ENCODE peak calls at places on chromosomes 4 and X, in nine cellular contexts. U is transverse colon; B is lung; E is gastrocnemius medialis; Q is aorta; F is breast epithelium; Y is SK-N-SH; N is endodermal cell; K is CD4-positive, alpha-beta memory T cell. Z is an unnamed sample. For H3K4me1 and H3K27me3, the result is how much of the 10 kb centered on the place peaks cover.

GRCh38 chrX:36913551-36913950 is 94.6 kb upstream of the FAM47C start:
- DNase-seq in F (no peak), N (no peak), E (no peak), Q (no peak), U (no peak), B (no peak), K (no peak), Y (no peak), Z (no peak)

GRCh38 chr4:102344520-102344954 is 745 bp downstream of the SLC39A8 start:
- DNase-seq in F (peak), E (no peak), Q (peak), U (peak), Y (peak), K (no peak), B (peak), N (peak), Z (peak)

GRCh38 chrX:122113896-122114295 is 1066.5 kb downstream of the GLUD2 start:
- DNase-seq in B (no peak), E (no peak), Y (no peak), K (no peak), N (peak), U (no peak), F (no peak), Q (no peak), Z (no peak)

GRCh38 chr4:102564399-102564921 is 63.3 kb downstream of the NFKB1 start:
- DNase-seq in K (no peak), E (no peak), N (no peak), Y (no peak), U (no peak), F (no peak), B (no peak), Q (no peak), Z (no peak)

GRCh38 chr4:41472098-41472497 is 65.9 kb upstream of the LIMCH1 start:
- DNase-seq in F (no peak), N (no peak), U (no peak), K (no peak), B (no peak), E (no peak), Y (no peak), Q (no peak), Z (no peak)

GRCh38 chr4:107737470-107737869 is 17.4 kb upstream of the PAPSS1 start:
- DNase-seq in B (no peak), U (no peak), K (no peak), Q (no peak), N (no peak), E (no peak), F (no peak), Y (no peak), Z (no peak)

GRCh38 chr4:8555716-8556115 is 24.5 kb upstream of the GPR78 start:
- DNase-seq in F (no peak), B (no peak), N (no peak), E (no peak), Y (no peak), K (no peak), U (no peak), Q (peak), Z (no peak)

GRCh38 chr4:183441276-183441675 is 3.2 kb upstream of the CDKN2AIP start:
- DNase-seq in B (no peak), Q (no peak), N (no peak), K (no peak), F (no peak), E (no peak), Y (no peak), U (no peak), Z (no peak)

GRCh38 chr4:18198653-18199052 is 177.1 kb upstream of the LCORL start:
- DNase-seq in B (no peak), E (no peak), Q (no peak), K (no peak), U (no peak), N (no peak), F (no peak), Y (no peak), Z (no peak)

GRCh38 chrX:40173662-40174593 is 76.2 kb upstream of the BCOR start:
- DNase-seq in E (no peak), Y (peak), U (peak), F (no peak), B (peak), Q (no peak), K (no peak), N (peak), Z (peak)

GRCh38 chr4:120923201-120923522 is 636 bp upstream of the PRDM5 start:
- DNase-seq in B (no peak), F (no peak), N (no peak), Q (no peak), K (no peak), E (no peak), U (no peak), Y (no peak), Z (peak)

GRCh38 chr4:148171596-148171995 is 270.6 kb downstream of the NR3C2 start:
- DNase-seq in B (no peak), N (no peak), Y (no peak), F (no peak), U (no peak), K (no peak), E (no peak), Q (no peak), Z (no peak)

GRCh38 chr4:148787831-148788477 is 345.7 kb upstream of the NR3C2 start:
- DNase-seq in U (no peak), Q (no peak), K (no peak), Y (no peak), E (no peak), B (no peak), N (no peak), F (no peak), Z (no peak)

GRCh38 chr4:42339935-42340406 is 57.3 kb upstream of the SHISA3 start:
- DNase-seq in U (no peak), Y (no peak), E (no peak), N (peak), F (no peak), Q (no peak), K (no peak), B (no peak), Z (no peak)

GRCh38 chr4:145285928-145286327 is 105.5 kb upstream of the OTUD4 start:
- DNase-seq in F (no peak), K (no peak), E (no peak), Y (no peak), N (no peak), U (no peak), B (no peak), Q (no peak), Z (no peak)

GRCh38 chr4:113086172-113086695 is 36.8 kb downstream of the ANK2 start:
- DNase-seq in K (no peak), B (no peak), U (no peak), Y (no peak), E (no peak), N (no peak), F (no peak), Q (no peak), Z (no peak)

GRCh38 chr4:184911310-184911709 is 85.5 kb upstream of the ACSL1 start:
- DNase-seq in Y (no peak), K (no peak), U (peak), E (peak), F (no peak), N (no peak), B (no peak), Q (no peak), Z (no peak)

GRCh38 chr4:8410641-8411271 is 29.8 kb downstream of the ACOX3 start:
- DNase-seq in Y (peak), B (peak), K (no peak), N (peak), U (peak), Q (peak), E (no peak), F (no peak), Z (no peak)

GRCh38 chr4:55729306-55730142 is 90.1 kb upstream of the EXOC1L start:
- DNase-seq in E (no peak), B (no peak), U (no peak), K (no peak), F (no peak), Y (no peak), N (no peak), Q (no peak), Z (no peak)

GRCh38 chrX:19065535-19065934 is 56.7 kb downstream of the ADGRG2 start:
- DNase-seq in E (no peak), K (no peak), Q (no peak), Y (no peak), U (no peak), N (no peak), B (no peak), F (no peak), Z (no peak)

GRCh38 chrX:69162466-69162865 is 2.8 kb downstream of the PJA1 start:
- DNase-seq in Q (no peak), B (no peak), E (no peak), F (no peak), Y (no peak), U (no peak), N (no peak), K (no peak), Z (peak)

GRCh38 chr4:121189811-121190210 is 25.7 kb upstream of the TNIP3 start:
- DNase-seq in N (no peak), F (no peak), K (peak), E (no peak), Q (no peak), U (peak), Y (no peak), B (no peak), Z (peak)

GRCh38 chr4:23162275-23162674 is 469.5 kb downstream of the GBA3 start:
- DNase-seq in K (no peak), F (no peak), B (no peak), U (no peak), Y (no peak), E (no peak), Q (no peak), N (no peak), Z (no peak)

DNA sequence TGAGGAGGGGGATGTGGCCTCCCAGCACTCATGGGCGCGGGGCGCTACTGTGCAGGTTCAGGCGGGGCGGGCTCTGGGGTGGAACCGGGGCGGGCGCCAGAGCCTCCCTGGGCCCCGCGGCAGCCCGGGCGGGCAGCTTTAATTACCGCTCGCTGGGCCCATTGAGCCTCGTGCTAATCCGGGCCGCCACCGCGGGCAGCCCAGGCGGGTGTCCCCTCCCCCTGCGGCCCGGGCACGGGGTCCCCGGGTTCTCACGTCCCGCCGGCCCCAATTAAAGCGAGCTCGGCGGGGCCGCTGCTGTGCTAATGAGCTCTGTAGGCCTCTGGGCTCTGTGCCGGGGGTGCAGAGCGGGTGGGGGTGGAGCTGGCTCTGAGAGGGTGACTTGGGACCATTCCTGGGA is 22.8 kb upstream of the FGFR3 start:
- DNase-seq in F (no peak), U (no peak), N (no peak), Q (no peak), B (no peak), Y (no peak), E (no peak), K (no peak), Z (no peak)
- H3K4me1 ChIP-seq in F (under half), U (under half), N (under half), Q (under half), B (under half), Y (under half), E (under half), K (under half), Z (under half)

DNA sequence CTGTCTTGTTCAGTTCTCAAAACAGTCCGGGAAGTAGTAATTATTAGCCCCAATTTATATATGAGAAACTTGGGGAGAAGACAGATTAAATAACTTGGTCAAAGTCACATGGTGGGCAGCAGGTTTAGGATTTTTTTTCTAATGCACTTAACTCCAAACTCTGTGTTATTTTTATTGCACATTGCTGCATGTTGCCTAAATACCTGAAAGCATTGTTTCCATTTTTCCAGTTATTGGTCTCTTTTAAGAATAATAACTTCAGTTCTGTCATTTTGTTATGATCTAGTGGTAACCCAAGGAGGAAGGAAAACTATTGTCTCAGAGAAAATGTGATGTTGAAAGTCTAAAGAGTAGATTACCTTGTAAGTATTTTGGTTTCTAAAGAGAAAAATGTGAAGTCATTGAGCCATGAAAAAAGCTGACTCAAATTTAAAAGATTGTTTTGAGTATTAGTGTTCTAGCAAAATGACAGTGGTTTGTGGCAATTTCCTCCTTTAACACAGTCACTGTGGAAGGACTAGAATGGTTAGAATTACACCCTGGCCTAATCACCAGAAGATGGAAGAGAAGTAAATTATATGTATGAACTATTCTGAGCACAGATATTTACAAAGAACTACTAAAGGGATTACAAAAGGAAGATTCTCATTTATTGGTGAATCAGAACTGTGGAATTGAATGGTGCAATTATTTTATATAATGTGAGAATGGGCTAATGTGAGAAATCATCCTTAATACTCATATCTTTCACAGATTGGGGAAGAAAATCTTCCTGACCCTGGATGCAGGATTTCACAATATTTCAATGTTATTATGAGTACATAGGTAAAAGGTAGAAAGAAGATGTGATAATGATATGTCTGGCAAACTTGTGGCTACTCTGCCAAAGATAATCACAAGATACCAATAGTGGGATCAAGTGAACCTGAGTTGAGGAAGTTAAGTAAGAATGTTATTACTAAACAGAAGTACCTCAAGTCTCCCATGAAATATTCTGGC is 21.7 kb upstream of the CXCL8 start:
- DNase-seq in B (no peak), K (no peak), Y (no peak), U (no peak), E (no peak), N (no peak), F (no peak), Q (no peak), Z (no peak)
- H3K27ac ChIP-seq in B (no peak), K (no peak), Y (no peak), U (no peak), E (no peak), N (no peak), F (no peak), Q (no peak), Z (no peak)

GRCh38 chrX:153647461-153648357 is 706 bp downstream of the DUSP9 start:
- DNase-seq in B (no peak), U (no peak), N (peak), Y (peak), K (no peak), Q (peak), F (peak), E (no peak), Z (no peak)
- H3K27me3 ChIP-seq in B (under half), U (half or more), N (half or more), Y (under half), K (under half), Q (under half), F (half or more), E (under half), Z (under half)

GRCh38 chr4:78781086-78781630 is 5.0 kb downstream of the BMP2K start:
- DNase-seq in U (no peak), N (no peak), Q (no peak), K (no peak), B (no peak), E (no peak), F (no peak), Y (no peak), Z (no peak)

GRCh38 chr4:78781925-78782324 is 5.8 kb downstream of the BMP2K start:
- DNase-seq in Q (no peak), U (no peak), E (no peak), N (no peak), B (no peak), K (no peak), F (no peak), Y (no peak), Z (no peak)

GRCh38 chr4:78787392-78788004 is 11.3 kb downstream of the BMP2K start:
- DNase-seq in E (no peak), B (no peak), Q (no peak), Y (no peak), F (no peak), K (no peak), N (no peak), U (no peak), Z (no peak)

GRCh38 chr4:78788005-78788889 is 12.1 kb downstream of the BMP2K start:
- DNase-seq in Q (no peak), F (no peak), E (no peak), K (no peak), B (no peak), U (no peak), N (no peak), Y (no peak), Z (no peak)

DNA sequence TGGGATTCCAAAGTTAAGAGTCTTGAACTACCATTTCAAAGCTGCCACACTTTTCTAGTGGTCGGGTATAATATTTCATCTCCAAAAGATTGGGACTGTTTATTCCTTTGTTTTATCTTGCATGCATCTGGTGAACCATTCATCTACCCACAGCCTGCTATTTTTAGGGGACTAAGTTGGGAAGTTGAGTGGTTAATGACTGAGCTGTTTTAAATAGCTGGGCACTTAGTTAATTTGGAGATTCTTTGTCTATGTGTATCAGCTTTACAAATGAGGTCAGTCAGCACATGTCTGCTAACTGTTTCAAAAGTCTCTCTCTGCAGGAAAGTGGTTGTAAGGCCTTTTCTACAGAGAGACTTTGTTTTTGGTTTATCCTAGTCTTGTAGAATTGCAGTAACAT is 8.1 kb downstream of the BMP2K start:
- DNase-seq in N (no peak), E (no peak), Q (no peak), B (no peak), U (no peak), Y (no peak), F (no peak), K (no peak), Z (no peak)
- H3K4me1 ChIP-seq in N (under half), E (half or more), Q (under half), B (under half), U (half or more), Y (under half), F (under half), K (under half), Z (under half)

GRCh38 chrX:149527705-149528104 is 13.1 kb upstream of the EOLA1 start:
- DNase-seq in F (no peak), B (no peak), Q (no peak), K (peak), U (no peak), N (peak), E (no peak), Y (peak), Z (peak)

GRCh38 chrX:149528381-149528780 is 12.4 kb upstream of the EOLA1 start:
- DNase-seq in Q (no peak), E (no peak), N (no peak), K (no peak), Y (no peak), U (no peak), B (no peak), F (no peak), Z (no peak)

GRCh38 chrX:149531599-149531998 is 9.2 kb upstream of the EOLA1 start:
- DNase-seq in F (no peak), N (no peak), U (no peak), B (no peak), Y (no peak), E (no peak), K (no peak), Q (no peak), Z (no peak)
- H3K27ac ChIP-seq in F (no peak), N (no peak), U (no peak), B (no peak), Y (no peak), E (no peak), K (no peak), Q (no peak), Z (no peak)

DNA sequence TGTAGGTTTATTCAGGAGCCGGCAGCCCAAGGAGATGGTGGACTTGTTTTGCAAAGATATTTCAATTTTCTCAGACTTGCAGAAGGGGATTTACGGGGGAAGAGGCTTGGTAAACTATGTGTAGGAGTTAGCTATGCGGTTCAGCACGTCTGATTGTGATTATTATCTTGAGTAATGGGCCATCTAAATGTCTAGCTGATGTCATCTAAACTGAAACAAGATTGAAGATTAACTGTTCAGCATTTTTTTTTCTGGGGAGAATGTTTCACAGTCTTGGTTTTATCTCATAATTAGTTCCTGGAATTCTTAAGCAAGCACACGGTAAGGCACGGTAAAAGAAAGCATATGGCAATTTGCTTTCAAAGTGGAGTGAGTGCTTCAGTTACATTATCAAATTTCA is 207.3 kb upstream of the CXorf51B start:
- DNase-seq in K (no peak), Q (no peak), U (no peak), N (no peak), E (no peak), B (no peak), F (no peak), Y (no peak), Z (no peak)
- H3K27me3 ChIP-seq in K (under half), Q (under half), U (under half), N (under half), E (under half), B (under half), F (under half), Y (under half), Z (under half)

DNA sequence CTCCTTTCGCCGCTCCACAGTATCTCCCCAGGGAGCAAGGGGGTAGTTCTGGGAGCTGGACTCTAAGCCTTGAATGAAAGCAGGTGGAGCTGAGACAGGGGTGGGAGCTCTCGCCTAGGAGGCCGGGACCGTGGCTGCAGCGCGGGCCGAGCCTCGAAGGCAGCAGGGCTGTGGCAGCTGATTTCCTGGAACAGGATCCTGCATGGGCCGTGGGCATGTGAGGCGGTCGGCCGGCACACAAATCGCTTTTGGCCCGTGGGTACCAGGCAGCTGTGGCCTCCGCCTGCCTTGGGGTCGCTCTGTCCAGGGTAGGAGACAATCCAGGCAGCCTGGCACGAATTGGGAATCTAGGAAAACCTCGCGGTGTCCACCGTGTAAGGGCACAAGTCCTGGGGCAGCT is 981 bp downstream of the FGF16 start:
- DNase-seq in U (no peak), K (no peak), B (no peak), E (no peak), F (no peak), Y (no peak), Q (no peak), N (no peak), Z (no peak)
- H3K4me1 ChIP-seq in U (under half), K (under half), B (under half), E (under half), F (under half), Y (under half), Q (under half), N (under half), Z (under half)

GRCh38 chr4:38943355-38943754 is 75.7 kb downstream of the FAM114A1 start:
- DNase-seq in K (no peak), U (peak), N (no peak), B (no peak), Y (peak), E (peak), Q (no peak), F (no peak), Z (no peak)
- H3K27ac ChIP-seq in K (no peak), U (peak), N (no peak), B (no peak), Y (peak), E (no peak), Q (no peak), F (no peak), Z (no peak)

DNA sequence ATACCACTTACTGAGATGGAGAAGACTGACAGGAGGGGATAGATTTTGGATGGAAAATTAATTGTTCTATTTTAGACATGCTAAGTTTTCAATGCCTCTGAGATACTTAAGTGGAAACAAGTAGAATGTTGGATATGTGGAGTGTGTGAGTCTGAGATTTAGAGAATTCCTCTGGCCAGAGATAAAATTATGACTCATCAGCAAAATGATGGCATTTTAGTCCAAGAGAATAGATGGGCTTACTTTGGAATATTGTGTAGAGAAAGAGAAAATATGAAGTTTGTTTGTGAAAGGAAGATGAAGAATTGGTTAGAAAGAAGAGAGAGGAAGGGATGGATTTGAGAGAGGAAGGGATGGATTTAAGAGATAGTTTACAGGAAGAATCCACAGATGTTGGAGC is 108.6 kb upstream of the PPP1R2C start:
- DNase-seq in N (no peak), E (no peak), U (no peak), F (no peak), B (no peak), K (no peak), Q (no peak), Y (no peak), Z (no peak)
- H3K27me3 ChIP-seq in N (under half), E (under half), U (under half), F (under half), B (under half), K (under half), Q (under half), Y (under half), Z (under half)

Z was measured in CD4-positive, CD25-positive, alpha-beta regulatory T cell.